ENCODE peak calls at places on chromosome 10, in ten cellular contexts. One of them, this sample, is unnamed.

GRCh38 chr10:35661236-35661635 is 19.1 kb upstream of the FZD8 start:
- DNase-seq in KG1: no peak
- DNase-seq in psoas muscle: no peak
- DNase-seq in T-helper 1 cell: no peak
- DNase-seq in HS-5: no peak
- DNase-seq in HCEC 1CT: no peak
- DNase-seq in activated effector memory CD4-positive, alpha-beta T cell treated with Interleukin-2 at 50 U/mL for 16 hours: no peak
- DNase-seq in GM20000: no peak
- DNase-seq in activated naive CD8-positive, alpha-beta T cell treated with anti-CD3 and anti-CD28 coated beads, Interleukin-2, amount 50 U/mL, for 24 hours: no peak
- DNase-seq in EL: no peak
- DNase-seq in this sample: no peak

GRCh38 chr10:77844713-77845454 is 81.7 kb downstream of the DLG5 start:
- DNase-seq in EL: peak
- DNase-seq in psoas muscle: no peak
- DNase-seq in KG1: no peak
- DNase-seq in HS-5: peak
- DNase-seq in activated effector memory CD4-positive, alpha-beta T cell treated with Interleukin-2 at 50 U/mL for 16 hours: no peak
- DNase-seq in activated naive CD8-positive, alpha-beta T cell treated with anti-CD3 and anti-CD28 coated beads, Interleukin-2, amount 50 U/mL, for 24 hours: no peak
- DNase-seq in GM20000: no peak
- DNase-seq in T-helper 1 cell: no peak
- DNase-seq in HCEC 1CT: peak
- DNase-seq in this sample: no peak

GRCh38 chr10:105950410-105950809 is 1214.1 kb downstream of the SORCS1 start:
- DNase-seq in activated naive CD8-positive, alpha-beta T cell treated with anti-CD3 and anti-CD28 coated beads, Interleukin-2, amount 50 U/mL, for 24 hours: peak
- DNase-seq in GM20000: peak
- DNase-seq in HCEC 1CT: peak
- DNase-seq in KG1: no peak
- DNase-seq in EL: peak
- DNase-seq in psoas muscle: peak
- DNase-seq in T-helper 1 cell: no peak
- DNase-seq in HS-5: peak
- DNase-seq in activated effector memory CD4-positive, alpha-beta T cell treated with Interleukin-2 at 50 U/mL for 16 hours: no peak
- DNase-seq in this sample: no peak

GRCh38 chr10:103040424-103040823 is 122.3 kb downstream of the CNNM2 start:
- DNase-seq in HS-5: peak
- DNase-seq in EL: peak
- DNase-seq in GM20000: no peak
- DNase-seq in HCEC 1CT: peak
- DNase-seq in activated effector memory CD4-positive, alpha-beta T cell treated with Interleukin-2 at 50 U/mL for 16 hours: no peak
- DNase-seq in activated naive CD8-positive, alpha-beta T cell treated with anti-CD3 and anti-CD28 coated beads, Interleukin-2, amount 50 U/mL, for 24 hours: no peak
- DNase-seq in psoas muscle: no peak
- DNase-seq in T-helper 1 cell: no peak
- DNase-seq in KG1: no peak
- DNase-seq in this sample: no peak

GRCh38 chr10:11036424-11037011 is 18.8 kb downstream of the CELF2 start:
- DNase-seq in KG1: no peak
- DNase-seq in GM20000: no peak
- DNase-seq in psoas muscle: no peak
- DNase-seq in activated naive CD8-positive, alpha-beta T cell treated with anti-CD3 and anti-CD28 coated beads, Interleukin-2, amount 50 U/mL, for 24 hours: no peak
- DNase-seq in activated effector memory CD4-positive, alpha-beta T cell treated with Interleukin-2 at 50 U/mL for 16 hours: no peak
- DNase-seq in HS-5: no peak
- DNase-seq in HCEC 1CT: peak
- DNase-seq in EL: peak
- DNase-seq in T-helper 1 cell: no peak
- DNase-seq in this sample: no peak

GRCh38 chr10:71220689-71221540 is 8.5 kb downstream of the UNC5B start:
- DNase-seq in T-helper 1 cell: peak
- DNase-seq in HS-5: no peak
- DNase-seq in activated naive CD8-positive, alpha-beta T cell treated with anti-CD3 and anti-CD28 coated beads, Interleukin-2, amount 50 U/mL, for 24 hours: no peak
- DNase-seq in GM20000: no peak
- DNase-seq in psoas muscle: no peak
- DNase-seq in HCEC 1CT: no peak
- DNase-seq in KG1: no peak
- DNase-seq in EL: no peak
- DNase-seq in activated effector memory CD4-positive, alpha-beta T cell treated with Interleukin-2 at 50 U/mL for 16 hours: no peak
- DNase-seq in this sample: no peak

GRCh38 chr10:123562811-123563580 is 103.2 kb upstream of the GPR26 start:
- DNase-seq in KG1: no peak
- DNase-seq in psoas muscle: no peak
- DNase-seq in T-helper 1 cell: no peak
- DNase-seq in EL: no peak
- DNase-seq in HS-5: no peak
- DNase-seq in activated effector memory CD4-positive, alpha-beta T cell treated with Interleukin-2 at 50 U/mL for 16 hours: no peak
- DNase-seq in HCEC 1CT: no peak
- DNase-seq in GM20000: no peak
- DNase-seq in activated naive CD8-positive, alpha-beta T cell treated with anti-CD3 and anti-CD28 coated beads, Interleukin-2, amount 50 U/mL, for 24 hours: no peak
- DNase-seq in this sample: no peak

GRCh38 chr10:125060851-125061556 is 99.4 kb downstream of the CTBP2 start:
- DNase-seq in psoas muscle: peak
- DNase-seq in activated effector memory CD4-positive, alpha-beta T cell treated with Interleukin-2 at 50 U/mL for 16 hours: no peak
- DNase-seq in activated naive CD8-positive, alpha-beta T cell treated with anti-CD3 and anti-CD28 coated beads, Interleukin-2, amount 50 U/mL, for 24 hours: peak
- DNase-seq in KG1: no peak
- DNase-seq in T-helper 1 cell: no peak
- DNase-seq in HS-5: no peak
- DNase-seq in GM20000: no peak
- DNase-seq in HCEC 1CT: peak
- DNase-seq in EL: peak
- DNase-seq in this sample: no peak

This sample was measured in effector CD8-positive, alpha-beta T cell.